ENCODE peak calls at places on chromosomes 13 and 19, in seven cellular contexts. H is tibial nerve, Q is iPS-NIHi11, F is HuH-7, U is aorta, I is AG04449, J is NCI-H2081 treated with DMSO at 0.1 percent for 48 hours. D is an unnamed sample.

GRCh38 chr19:1812426-1813196 is 535 bp upstream of the ATP8B3 start:
- DNase-seq in H (peak; percentile 83), I (peak; percentile 36), U (peak; percentile 98), J (no peak), Q (peak; percentile 95), F (peak; percentile 96), D (peak; percentile 99)

GRCh38 chr19:47357788-47358680 is 8.9 kb downstream of the DHX34 start:
- DNase-seq in Q (no peak), I (no peak), J (no peak), U (no peak), H (no peak), F (peak; percentile 46), D (peak; percentile 53)

GRCh38 chr19:44891016-44891882 is at the start of gene TOMM40:
- DNase-seq in F (no peak), I (no peak), Q (peak; percentile 98), U (peak; percentile 100), H (peak; percentile 100), J (peak; percentile 100), D (peak; percentile 100)

GRCh38 chr19:50649433-50650391 is at the start of gene C19orf81:
- DNase-seq in J (no peak), U (no peak), F (no peak), I (no peak), Q (peak; percentile 66), H (no peak), D (no peak)

GRCh38 chr19:31054430-31054829 is 294.8 kb downstream of the TSHZ3 start:
- DNase-seq in J (no peak), F (no peak), H (no peak), U (peak; percentile 54), I (peak; percentile 5), Q (peak; percentile 70), D (no peak)

GRCh38 chr19:35123573-35123972 is 8.0 kb downstream of the FXYD3 start:
- DNase-seq in U (peak; percentile 88), Q (no peak), F (no peak), H (peak; percentile 65), I (no peak), J (no peak), D (no peak)

GRCh38 chr19:35501684-35502083 is 11.4 kb upstream of the KRTDAP start:
- DNase-seq in F (no peak), I (no peak), U (no peak), H (no peak), J (no peak), Q (no peak), D (no peak)

GRCh38 chr19:21491161-21491560 is 14.2 kb upstream of the ZNF429 start:
- DNase-seq in H (no peak), J (no peak), I (no peak), F (no peak), Q (no peak), U (no peak), D (no peak)

GRCh38 chr13:105527127-105527526 is 1008.3 kb downstream of the EFNB2 start:
- DNase-seq in Q (no peak), H (no peak), J (no peak), U (no peak), I (no peak), F (no peak), D (no peak)

GRCh38 chr13:103883152-103883551 is 816.9 kb upstream of the SLC10A2 start:
- DNase-seq in H (peak; percentile 83), I (peak; percentile 71), J (peak; percentile 59), Q (peak; percentile 69), F (peak; percentile 12), U (peak; percentile 78), D (peak; percentile 87)

GRCh38 chr19:1285737-1286360 is at the start of gene EFNA2:
- DNase-seq in F (no peak), I (no peak), U (no peak), Q (peak; percentile 81), H (no peak), J (no peak), D (no peak)

GRCh38 chr19:33459220-33459619 is 62.4 kb downstream of the PEPD start:
- DNase-seq in Q (no peak), F (no peak), H (no peak), I (no peak), U (no peak), J (no peak), D (no peak)

GRCh38 chr19:39696418-39696817 is 7.9 kb upstream of the LGALS14 start:
- DNase-seq in I (no peak), U (no peak), J (no peak), F (no peak), Q (no peak), H (no peak), D (no peak)

GRCh38 chr13:64928704-64929499 is 2301.2 kb downstream of the PCDH9 start:
- DNase-seq in U (no peak), H (no peak), I (peak; percentile 58), F (no peak), J (no peak), Q (peak; percentile 2), D (no peak)

GRCh38 chr13:99415851-99416331 is 85.4 kb upstream of the TM9SF2 start:
- DNase-seq in U (peak; percentile 68), J (no peak), Q (no peak), H (no peak), F (no peak), I (no peak), D (no peak)

GRCh38 chr13:34174671-34175145 is 356.8 kb downstream of the RFC3 start:
- DNase-seq in H (no peak), I (peak; percentile 61), Q (no peak), F (no peak), J (no peak), U (no peak), D (no peak)

GRCh38 chr19:47499863-47500830 is 14.7 kb downstream of the NAPA start:
- DNase-seq in I (no peak), U (no peak), Q (no peak), J (no peak), F (no peak), H (no peak), D (no peak)

GRCh38 chr13:36214163-36214921 is at the start of gene SOHLH2:
- DNase-seq in J (no peak), F (no peak), I (no peak), H (no peak), U (no peak), Q (no peak), D (no peak)

GRCh38 chr19:18340990-18341868 is 831 bp downstream of the PGPEP1 start:
- DNase-seq in J (no peak), I (no peak), H (peak; percentile 21), U (peak; percentile 72), F (no peak), Q (peak; percentile 70), D (peak; percentile 76)

GRCh38 chr19:51750381-51751124 is 1.1 kb downstream of the FPR1 start:
- DNase-seq in H (no peak), Q (no peak), J (no peak), I (no peak), F (no peak), U (no peak), D (no peak)

GRCh38 chr13:90757127-90757680 is 590.3 kb upstream of the MIR17HG start:
- DNase-seq in F (no peak), I (no peak), U (no peak), Q (no peak), H (no peak), J (no peak), D (no peak)

GRCh38 chr19:50462970-50463369 is 13.3 kb upstream of the EMC10 start:
- DNase-seq in Q (no peak), F (no peak), I (no peak), H (no peak), J (no peak), U (no peak), D (no peak)

GRCh38 chr19:43469160-43469480 is 3.7 kb upstream of the LYPD3 start:
- DNase-seq in J (no peak), Q (no peak), H (no peak), F (no peak), I (no peak), U (no peak), D (no peak)

GRCh38 chr19:13234518-13234917 is 84.3 kb downstream of the IER2 start:
- DNase-seq in Q (peak; percentile 88), J (no peak), F (peak; percentile 48), I (no peak), U (peak; percentile 79), H (no peak), D (no peak)